ENCODE peak calls at places on chromosome 21, in six cellular contexts. One of them, this sample, is unnamed.

GRCh38 chr21:42376338-42376982 is 10.1 kb upstream of the TFF1 start:
- DNase-seq in MM.1S: peak; percentile 52
- DNase-seq in psoas muscle: no peak
- DNase-seq in body of pancreas: no peak
- DNase-seq in tibial nerve: no peak
- DNase-seq in left ventricle myocardium inferior: no peak
- DNase-seq in this sample: no peak

GRCh38 chr21:42530167-42530518 is 16.5 kb downstream of the SLC37A1 start:
- DNase-seq in MM.1S: no peak
- DNase-seq in psoas muscle: no peak
- DNase-seq in body of pancreas: no peak
- DNase-seq in tibial nerve: no peak
- DNase-seq in left ventricle myocardium inferior: no peak
- DNase-seq in this sample: no peak

GRCh38 chr21:15227919-15228318 is 163.1 kb upstream of the NRIP1 start:
- DNase-seq in MM.1S: no peak
- DNase-seq in psoas muscle: no peak
- DNase-seq in body of pancreas: no peak
- DNase-seq in tibial nerve: no peak
- DNase-seq in left ventricle myocardium inferior: no peak
- DNase-seq in this sample: no peak

GRCh38 chr21:38295997-38296764 is 39.4 kb downstream of the KCNJ15 start:
- DNase-seq in MM.1S: no peak
- DNase-seq in psoas muscle: no peak
- DNase-seq in body of pancreas: no peak
- DNase-seq in tibial nerve: no peak
- DNase-seq in left ventricle myocardium inferior: no peak
- DNase-seq in this sample: no peak

GRCh38 chr21:37848721-37849490 is 67.4 kb downstream of the KCNJ6 start:
- DNase-seq in MM.1S: no peak
- DNase-seq in psoas muscle: no peak
- DNase-seq in body of pancreas: no peak
- DNase-seq in tibial nerve: no peak
- DNase-seq in left ventricle myocardium inferior: no peak
- DNase-seq in this sample: peak; percentile 67

GRCh38 chr21:31929548-31929947 is 56.7 kb downstream of the HUNK start:
- DNase-seq in MM.1S: no peak
- DNase-seq in psoas muscle: no peak
- DNase-seq in body of pancreas: no peak
- DNase-seq in tibial nerve: no peak
- DNase-seq in left ventricle myocardium inferior: no peak
- DNase-seq in this sample: no peak

GRCh38 chr21:42617476-42617875 is 35.9 kb upstream of the PDE9A start:
- DNase-seq in MM.1S: no peak
- DNase-seq in psoas muscle: no peak
- DNase-seq in body of pancreas: no peak
- DNase-seq in tibial nerve: no peak
- DNase-seq in left ventricle myocardium inferior: no peak
- DNase-seq in this sample: no peak

GRCh38 chr21:38798481-38798882 is 7.2 kb upstream of the ETS2 start:
- DNase-seq in MM.1S: no peak
- DNase-seq in psoas muscle: no peak
- DNase-seq in body of pancreas: no peak
- DNase-seq in tibial nerve: no peak
- DNase-seq in left ventricle myocardium inferior: no peak
- DNase-seq in this sample: peak; percentile 59

GRCh38 chr21:42523941-42524340 is 10.3 kb downstream of the SLC37A1 start:
- DNase-seq in MM.1S: no peak
- DNase-seq in psoas muscle: no peak
- DNase-seq in body of pancreas: no peak
- DNase-seq in tibial nerve: no peak
- DNase-seq in left ventricle myocardium inferior: no peak
- DNase-seq in this sample: no peak

GRCh38 chr21:29394051-29394450 is 95.3 kb downstream of the BACH1 start:
- DNase-seq in MM.1S: no peak
- DNase-seq in psoas muscle: no peak
- DNase-seq in body of pancreas: no peak
- DNase-seq in tibial nerve: no peak
- DNase-seq in left ventricle myocardium inferior: no peak
- DNase-seq in this sample: no peak

GRCh38 chr21:31184462-31184861 is 146.2 kb upstream of the KRTAP19-8 start:
- DNase-seq in MM.1S: no peak
- DNase-seq in psoas muscle: no peak
- DNase-seq in body of pancreas: no peak
- DNase-seq in tibial nerve: no peak
- DNase-seq in left ventricle myocardium inferior: no peak
- DNase-seq in this sample: no peak

GRCh38 chr21:18772876-18773275 is 369.3 kb upstream of the TMPRSS15 start:
- DNase-seq in MM.1S: no peak
- DNase-seq in psoas muscle: no peak
- DNase-seq in body of pancreas: no peak
- DNase-seq in tibial nerve: no peak
- DNase-seq in left ventricle myocardium inferior: no peak
- DNase-seq in this sample: no peak

GRCh38 chr21:41816583-41817165 is 49.8 kb upstream of the RIPK4 start:
- DNase-seq in MM.1S: peak; percentile 87
- DNase-seq in psoas muscle: peak; percentile 55
- DNase-seq in body of pancreas: peak; percentile 71
- DNase-seq in tibial nerve: peak; percentile 50
- DNase-seq in left ventricle myocardium inferior: peak; percentile 55
- DNase-seq in this sample: peak; percentile 50

GRCh38 chr21:16047857-16048256 is 318.1 kb downstream of the USP25 start:
- DNase-seq in MM.1S: no peak
- DNase-seq in psoas muscle: no peak
- DNase-seq in body of pancreas: no peak
- DNase-seq in tibial nerve: no peak
- DNase-seq in left ventricle myocardium inferior: no peak
- DNase-seq in this sample: no peak

GRCh38 chr21:35488941-35489340 is 439.8 kb upstream of the RUNX1 start:
- DNase-seq in MM.1S: no peak
- DNase-seq in psoas muscle: no peak
- DNase-seq in body of pancreas: no peak
- DNase-seq in tibial nerve: no peak
- DNase-seq in left ventricle myocardium inferior: no peak
- DNase-seq in this sample: no peak

GRCh38 chr21:38306407-38306806 is 49.6 kb downstream of the KCNJ15 start:
- DNase-seq in MM.1S: no peak
- DNase-seq in psoas muscle: no peak
- DNase-seq in body of pancreas: no peak
- DNase-seq in tibial nerve: no peak
- DNase-seq in left ventricle myocardium inferior: no peak
- DNase-seq in this sample: peak; percentile 65

GRCh38 chr21:29238967-29239289 is 59.8 kb upstream of the BACH1 start:
- DNase-seq in MM.1S: no peak
- DNase-seq in psoas muscle: no peak
- DNase-seq in body of pancreas: no peak
- DNase-seq in tibial nerve: no peak
- DNase-seq in left ventricle myocardium inferior: no peak
- DNase-seq in this sample: no peak

GRCh38 chr21:41865002-41865777 is 14.0 kb downstream of the PRDM15 start:
- DNase-seq in MM.1S: peak; percentile 75
- DNase-seq in psoas muscle: no peak
- DNase-seq in body of pancreas: no peak
- DNase-seq in tibial nerve: no peak
- DNase-seq in left ventricle myocardium inferior: no peak
- DNase-seq in this sample: no peak

GRCh38 chr21:38126677-38127271 is 130.0 kb upstream of the KCNJ15 start:
- DNase-seq in MM.1S: peak; percentile 78
- DNase-seq in psoas muscle: peak; percentile 48
- DNase-seq in body of pancreas: peak; percentile 65
- DNase-seq in tibial nerve: peak; percentile 17
- DNase-seq in left ventricle myocardium inferior: peak; percentile 35
- DNase-seq in this sample: peak; percentile 26

GRCh38 chr21:15820857-15821256 is 91.1 kb downstream of the USP25 start:
- DNase-seq in MM.1S: no peak
- DNase-seq in psoas muscle: no peak
- DNase-seq in body of pancreas: no peak
- DNase-seq in tibial nerve: no peak
- DNase-seq in left ventricle myocardium inferior: no peak
- DNase-seq in this sample: no peak

GRCh38 chr21:39003982-39004775 is 179.1 kb downstream of the PSMG1 start:
- DNase-seq in MM.1S: no peak
- DNase-seq in psoas muscle: no peak
- DNase-seq in body of pancreas: no peak
- DNase-seq in tibial nerve: no peak
- DNase-seq in left ventricle myocardium inferior: no peak
- DNase-seq in this sample: no peak

GRCh38 chr21:18384771-18385170 is 18.8 kb downstream of the TMPRSS15 start:
- DNase-seq in MM.1S: peak; percentile 57
- DNase-seq in psoas muscle: no peak
- DNase-seq in body of pancreas: no peak
- DNase-seq in tibial nerve: no peak
- DNase-seq in left ventricle myocardium inferior: no peak
- DNase-seq in this sample: no peak

GRCh38 chr21:28884481-28884880 is 108.2 kb downstream of the LTN1 start:
- DNase-seq in MM.1S: peak; percentile 32
- DNase-seq in psoas muscle: no peak
- DNase-seq in body of pancreas: no peak
- DNase-seq in tibial nerve: no peak
- DNase-seq in left ventricle myocardium inferior: no peak
- DNase-seq in this sample: no peak

GRCh38 chr21:32414579-32415358 is 2.3 kb downstream of the EVA1C start:
- DNase-seq in MM.1S: no peak
- DNase-seq in psoas muscle: no peak
- DNase-seq in body of pancreas: no peak
- DNase-seq in tibial nerve: no peak
- DNase-seq in left ventricle myocardium inferior: no peak
- DNase-seq in this sample: peak; percentile 46

GRCh38 chr21:38805282-38806152 is at the start of gene ETS2:
- DNase-seq in MM.1S: peak; percentile 81
- DNase-seq in psoas muscle: peak; percentile 90
- DNase-seq in body of pancreas: peak; percentile 87
- DNase-seq in tibial nerve: peak; percentile 57
- DNase-seq in left ventricle myocardium inferior: peak; percentile 90
- DNase-seq in this sample: peak; percentile 83

GRCh38 chr21:24428539-24429186 is 1178.6 kb downstream of the MRPL39 start:
- DNase-seq in MM.1S: peak; percentile 55
- DNase-seq in psoas muscle: no peak
- DNase-seq in body of pancreas: no peak
- DNase-seq in tibial nerve: no peak
- DNase-seq in left ventricle myocardium inferior: no peak
- DNase-seq in this sample: no peak

GRCh38 chr21:32921632-32922230 is 104.0 kb upstream of the OLIG2 start:
- DNase-seq in MM.1S: peak; percentile 64
- DNase-seq in psoas muscle: peak; percentile 16
- DNase-seq in body of pancreas: no peak
- DNase-seq in tibial nerve: no peak
- DNase-seq in left ventricle myocardium inferior: no peak
- DNase-seq in this sample: no peak

GRCh38 chr21:45588086-45588825 is 46.0 kb upstream of the SLC19A1 start:
- DNase-seq in MM.1S: no peak
- DNase-seq in psoas muscle: no peak
- DNase-seq in body of pancreas: no peak
- DNase-seq in tibial nerve: no peak
- DNase-seq in left ventricle myocardium inferior: no peak
- DNase-seq in this sample: peak; percentile 28
- H3K27ac ChIP-seq in MM.1S: no peak overlapping the region
- H3K27ac ChIP-seq in psoas muscle: no peak overlapping the region
- H3K27ac ChIP-seq in body of pancreas: no peak overlapping the region
- H3K27ac ChIP-seq in tibial nerve: no peak overlapping the region
- H3K27ac ChIP-seq in left ventricle myocardium inferior: no peak overlapping the region
- H3K27ac ChIP-seq in this sample: no peak overlapping the region

GRCh38 chr21:36697473-36698159 is 1.3 kb upstream of the SIM2 start:
- DNase-seq in MM.1S: no peak
- DNase-seq in psoas muscle: no peak
- DNase-seq in body of pancreas: no peak
- DNase-seq in tibial nerve: no peak
- DNase-seq in left ventricle myocardium inferior: no peak
- DNase-seq in this sample: no peak
- H3K4me1 ChIP-seq in MM.1S: no peaks in the 10 kb centered on the region
- H3K4me1 ChIP-seq in psoas muscle: peaks cover 58% of the 10 kb centered on the region
- H3K4me1 ChIP-seq in body of pancreas: peaks cover 58% of the 10 kb centered on the region
- H3K4me1 ChIP-seq in tibial nerve: peaks cover 40% of the 10 kb centered on the region
- H3K4me1 ChIP-seq in left ventricle myocardium inferior: peaks cover 68% of the 10 kb centered on the region
- H3K4me1 ChIP-seq in this sample: peaks cover 17% of the 10 kb centered on the region

DNA sequence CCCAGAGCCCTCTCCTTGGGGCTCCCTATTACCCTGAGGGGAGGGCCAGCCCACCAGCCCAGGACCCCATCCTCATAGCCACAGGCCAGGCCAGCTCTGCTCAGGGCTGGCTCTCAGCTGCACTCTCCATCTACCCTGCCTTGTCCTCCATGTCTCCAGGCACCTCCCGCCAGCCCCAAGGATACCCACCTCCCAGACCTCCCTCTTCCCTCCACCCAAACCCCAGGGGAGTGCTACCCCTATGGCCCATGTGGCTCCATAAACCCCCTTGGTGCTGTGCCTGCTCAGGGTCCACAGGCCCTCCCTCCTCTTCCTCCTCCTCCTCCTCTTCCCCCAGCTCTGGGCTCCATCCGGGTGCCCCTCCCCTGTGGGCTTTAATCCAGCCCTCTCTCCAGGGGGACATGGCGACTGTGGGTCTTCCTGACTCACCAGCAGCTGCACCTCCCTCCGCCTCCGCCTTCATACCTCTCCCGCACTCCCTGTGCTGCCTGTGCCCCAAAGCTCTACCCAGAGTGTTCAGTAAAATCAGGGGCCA is 9.1 kb downstream of the YBEY start:
- DNase-seq in MM.1S: no peak
- DNase-seq in psoas muscle: peak; percentile 41
- DNase-seq in body of pancreas: no peak
- DNase-seq in tibial nerve: no peak
- DNase-seq in left ventricle myocardium inferior: peak; percentile 42
- DNase-seq in this sample: no peak
- H3K27ac ChIP-seq in MM.1S: no peak overlapping the region
- H3K27ac ChIP-seq in psoas muscle: peak overlapping the region; percentile 70
- H3K27ac ChIP-seq in body of pancreas: no peak overlapping the region
- H3K27ac ChIP-seq in tibial nerve: peak overlapping the region; percentile 72
- H3K27ac ChIP-seq in left ventricle myocardium inferior: peak overlapping the region; percentile 86
- H3K27ac ChIP-seq in this sample: peak overlapping the region; percentile 49

DNA sequence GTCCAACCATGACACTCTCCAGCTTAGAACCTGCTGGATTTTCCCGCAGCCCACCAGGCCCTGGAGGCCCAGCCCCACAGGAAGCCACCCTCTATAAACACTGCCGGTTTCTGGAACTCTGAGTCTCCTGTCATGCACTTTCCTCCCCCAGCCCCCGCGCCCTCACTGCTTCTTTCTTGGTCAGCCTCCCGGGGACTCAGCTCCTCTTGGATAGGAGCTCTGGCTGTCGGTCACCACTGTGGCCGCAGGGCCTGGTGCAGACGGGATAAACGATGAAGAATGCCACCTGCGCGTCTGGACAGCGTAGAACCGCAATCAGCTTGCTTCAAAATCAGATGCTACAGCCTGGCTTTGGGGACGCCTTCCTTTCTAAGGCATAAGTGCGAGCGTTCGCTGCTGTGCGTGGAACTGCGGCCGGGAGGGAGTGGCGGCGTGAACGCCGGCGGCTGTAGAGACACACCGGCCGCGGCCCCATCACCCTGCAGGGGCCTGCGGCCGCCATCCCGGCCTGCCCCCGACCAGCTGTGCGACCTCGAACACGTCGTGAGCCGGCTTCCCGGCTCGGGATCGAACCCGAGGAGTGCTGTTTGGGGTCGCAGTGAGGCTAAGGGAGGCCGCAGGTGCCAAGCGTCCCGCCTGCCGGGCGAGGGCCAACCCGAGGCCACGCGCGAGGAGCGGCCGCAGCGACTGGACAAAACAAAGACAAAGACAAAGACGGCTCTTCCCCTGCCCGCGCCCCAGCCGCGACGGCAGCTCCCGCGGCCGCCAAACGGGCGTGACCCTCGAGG is 728 bp downstream of the PTTG1IP start:
- DNase-seq in MM.1S: peak; percentile 46
- DNase-seq in psoas muscle: peak; percentile 52
- DNase-seq in body of pancreas: peak; percentile 47
- DNase-seq in tibial nerve: no peak
- DNase-seq in left ventricle myocardium inferior: peak; percentile 46
- DNase-seq in this sample: peak; percentile 34
- H3K4me1 ChIP-seq in MM.1S: peaks cover 28% of the 10 kb centered on the region
- H3K4me1 ChIP-seq in psoas muscle: peaks cover 57% of the 10 kb centered on the region
- H3K4me1 ChIP-seq in body of pancreas: peaks cover 60% of the 10 kb centered on the region
- H3K4me1 ChIP-seq in tibial nerve: peaks cover 54% of the 10 kb centered on the region
- H3K4me1 ChIP-seq in left ventricle myocardium inferior: peaks cover 79% of the 10 kb centered on the region
- H3K4me1 ChIP-seq in this sample: peaks cover 65% of the 10 kb centered on the region

This sample was measured in SJSA1.